ENCODE peak calls at places on chromosome 22, in five cellular contexts. One of them, this sample, is unnamed.

GRCh38 chr22:41442240-41442792 is 4.3 kb downstream of the TOB2 start:
- DNase-seq in neural progenitor cell: no peak
- DNase-seq in hepatocyte: no peak
- DNase-seq in HCT116: no peak
- DNase-seq in neuronal stem cell: no peak
- DNase-seq in this sample: no peak

GRCh38 chr22:44261164-44261860 is 51.4 kb downstream of the SHISAL1 start:
- DNase-seq in neural progenitor cell: no peak
- DNase-seq in hepatocyte: no peak
- DNase-seq in HCT116: no peak
- DNase-seq in neuronal stem cell: no peak
- DNase-seq in this sample: no peak

GRCh38 chr22:27114186-27114585 is 456.8 kb downstream of the MIAT start:
- DNase-seq in neural progenitor cell: no peak
- DNase-seq in hepatocyte: no peak
- DNase-seq in HCT116: no peak
- DNase-seq in neuronal stem cell: no peak
- DNase-seq in this sample: no peak

GRCh38 chr22:20404881-20405280 is 10.9 kb downstream of the ZNF74 start:
- DNase-seq in neural progenitor cell: no peak
- DNase-seq in hepatocyte: no peak
- DNase-seq in HCT116: no peak
- DNase-seq in neuronal stem cell: no peak
- DNase-seq in this sample: no peak

GRCh38 chr22:41668971-41669911 is 19.4 kb downstream of the SNU13 start:
- DNase-seq in neural progenitor cell: no peak
- DNase-seq in hepatocyte: no peak
- DNase-seq in HCT116: no peak
- DNase-seq in neuronal stem cell: no peak
- DNase-seq in this sample: no peak

GRCh38 chr22:41642711-41643110 is 21.6 kb downstream of the XRCC6 start:
- DNase-seq in neural progenitor cell: no peak
- DNase-seq in hepatocyte: no peak
- DNase-seq in HCT116: no peak
- DNase-seq in neuronal stem cell: no peak
- DNase-seq in this sample: no peak

GRCh38 chr22:43411040-43411919 is 534 bp upstream of the MPPED1 start:
- DNase-seq in neural progenitor cell: peak; percentile 44
- DNase-seq in hepatocyte: no peak
- DNase-seq in HCT116: no peak
- DNase-seq in neuronal stem cell: no peak
- DNase-seq in this sample: no peak

GRCh38 chr22:19612866-19613572 is 88.8 kb upstream of the CLDN5 start:
- DNase-seq in neural progenitor cell: no peak
- DNase-seq in hepatocyte: no peak
- DNase-seq in HCT116: no peak
- DNase-seq in neuronal stem cell: no peak
- DNase-seq in this sample: no peak

GRCh38 chr22:35134637-35135036 is 68.7 kb downstream of the ISX start:
- DNase-seq in neural progenitor cell: no peak
- DNase-seq in hepatocyte: peak; percentile 73
- DNase-seq in HCT116: no peak
- DNase-seq in neuronal stem cell: no peak
- DNase-seq in this sample: no peak

GRCh38 chr22:41873391-41873790 is 40.5 kb downstream of the SREBF2 start:
- DNase-seq in neural progenitor cell: no peak
- DNase-seq in hepatocyte: no peak
- DNase-seq in HCT116: no peak
- DNase-seq in neuronal stem cell: no peak
- DNase-seq in this sample: no peak

GRCh38 chr22:20646377-20646776 is 127.5 kb upstream of the SERPIND1 start:
- DNase-seq in neural progenitor cell: no peak
- DNase-seq in hepatocyte: no peak
- DNase-seq in HCT116: no peak
- DNase-seq in neuronal stem cell: no peak
- DNase-seq in this sample: no peak

GRCh38 chr22:26968873-26969272 is 311.5 kb downstream of the MIAT start:
- DNase-seq in neural progenitor cell: no peak
- DNase-seq in hepatocyte: no peak
- DNase-seq in HCT116: no peak
- DNase-seq in neuronal stem cell: no peak
- DNase-seq in this sample: no peak

GRCh38 chr22:17853066-17853465 is 78.8 kb upstream of the BID start:
- DNase-seq in neural progenitor cell: no peak
- DNase-seq in hepatocyte: no peak
- DNase-seq in HCT116: no peak
- DNase-seq in neuronal stem cell: no peak
- DNase-seq in this sample: no peak

GRCh38 chr22:17846326-17846992 is 72.2 kb upstream of the BID start:
- DNase-seq in neural progenitor cell: no peak
- DNase-seq in hepatocyte: no peak
- DNase-seq in HCT116: no peak
- DNase-seq in neuronal stem cell: no peak
- DNase-seq in this sample: no peak

GRCh38 chr22:36162127-36163034 is 1.8 kb upstream of the APOL3 start:
- DNase-seq in neural progenitor cell: no peak
- DNase-seq in hepatocyte: no peak
- DNase-seq in HCT116: no peak
- DNase-seq in neuronal stem cell: no peak
- DNase-seq in this sample: no peak
- H3K4me1 ChIP-seq in neural progenitor cell: no peaks in the 10 kb centered on the region
- H3K4me1 ChIP-seq in hepatocyte: no peaks in the 10 kb centered on the region
- H3K4me1 ChIP-seq in HCT116: no peaks in the 10 kb centered on the region
- H3K4me1 ChIP-seq in neuronal stem cell: peaks cover 4% of the 10 kb centered on the region
- H3K4me1 ChIP-seq in this sample: peaks cover 6% of the 10 kb centered on the region

DNA sequence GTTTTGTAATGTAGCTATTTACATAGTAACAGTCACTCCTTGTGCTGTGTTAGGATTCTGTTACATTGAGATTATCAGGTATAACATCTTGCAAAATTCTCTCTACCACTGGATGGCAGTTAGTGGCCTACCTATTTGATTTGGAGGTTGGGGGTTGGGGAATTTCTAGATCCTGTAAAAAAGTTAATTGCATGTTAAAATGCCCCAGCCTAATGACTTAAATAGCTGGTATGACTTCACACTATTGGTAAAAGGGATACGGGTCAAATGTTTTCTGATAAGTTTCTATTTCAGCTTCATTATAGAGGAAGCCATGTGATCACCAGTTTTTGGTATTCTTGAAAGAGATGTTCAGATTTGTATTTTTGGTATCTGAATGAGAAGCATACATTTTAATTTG is 2.8 kb downstream of the GRK3 start:
- DNase-seq in neural progenitor cell: no peak
- DNase-seq in hepatocyte: no peak
- DNase-seq in HCT116: no peak
- DNase-seq in neuronal stem cell: no peak
- DNase-seq in this sample: no peak
- H2AFZ ChIP-seq in neural progenitor cell: no peak overlapping the region
- H2AFZ ChIP-seq in hepatocyte: no peak overlapping the region
- H2AFZ ChIP-seq in HCT116: no peak overlapping the region
- H2AFZ ChIP-seq in neuronal stem cell: no peak overlapping the region
- H2AFZ ChIP-seq in this sample: no peak overlapping the region

GRCh38 chr22:24831678-24832077 is 25.7 kb downstream of the SGSM1 start:
- DNase-seq in neural progenitor cell: no peak
- DNase-seq in hepatocyte: no peak
- DNase-seq in HCT116: no peak
- DNase-seq in neuronal stem cell: no peak
- DNase-seq in this sample: no peak

GRCh38 chr22:24836282-24836681 is 30.3 kb downstream of the SGSM1 start:
- DNase-seq in neural progenitor cell: no peak
- DNase-seq in hepatocyte: no peak
- DNase-seq in HCT116: no peak
- DNase-seq in neuronal stem cell: no peak
- DNase-seq in this sample: no peak

GRCh38 chr22:24830205-24830979 is 24.4 kb downstream of the SGSM1 start:
- DNase-seq in neural progenitor cell: peak; percentile 28
- DNase-seq in hepatocyte: no peak
- DNase-seq in HCT116: no peak
- DNase-seq in neuronal stem cell: no peak
- DNase-seq in this sample: no peak

GRCh38 chr22:24834845-24835570 is 29.0 kb downstream of the SGSM1 start:
- DNase-seq in neural progenitor cell: peak; percentile 59
- DNase-seq in hepatocyte: peak; percentile 55
- DNase-seq in HCT116: peak; percentile 37
- DNase-seq in neuronal stem cell: no peak
- DNase-seq in this sample: peak; percentile 63

GRCh38 chr22:24833881-24834495 is 28.0 kb downstream of the SGSM1 start:
- DNase-seq in neural progenitor cell: no peak
- DNase-seq in hepatocyte: no peak
- DNase-seq in HCT116: no peak
- DNase-seq in neuronal stem cell: no peak
- DNase-seq in this sample: no peak
- H3K4me2 ChIP-seq in neural progenitor cell: no peak overlapping the region
- H3K4me2 ChIP-seq in hepatocyte: no peak overlapping the region
- H3K4me2 ChIP-seq in HCT116: no peak overlapping the region
- H3K4me2 ChIP-seq in neuronal stem cell: no peak overlapping the region
- H3K4me2 ChIP-seq in this sample: no peak overlapping the region

DNA sequence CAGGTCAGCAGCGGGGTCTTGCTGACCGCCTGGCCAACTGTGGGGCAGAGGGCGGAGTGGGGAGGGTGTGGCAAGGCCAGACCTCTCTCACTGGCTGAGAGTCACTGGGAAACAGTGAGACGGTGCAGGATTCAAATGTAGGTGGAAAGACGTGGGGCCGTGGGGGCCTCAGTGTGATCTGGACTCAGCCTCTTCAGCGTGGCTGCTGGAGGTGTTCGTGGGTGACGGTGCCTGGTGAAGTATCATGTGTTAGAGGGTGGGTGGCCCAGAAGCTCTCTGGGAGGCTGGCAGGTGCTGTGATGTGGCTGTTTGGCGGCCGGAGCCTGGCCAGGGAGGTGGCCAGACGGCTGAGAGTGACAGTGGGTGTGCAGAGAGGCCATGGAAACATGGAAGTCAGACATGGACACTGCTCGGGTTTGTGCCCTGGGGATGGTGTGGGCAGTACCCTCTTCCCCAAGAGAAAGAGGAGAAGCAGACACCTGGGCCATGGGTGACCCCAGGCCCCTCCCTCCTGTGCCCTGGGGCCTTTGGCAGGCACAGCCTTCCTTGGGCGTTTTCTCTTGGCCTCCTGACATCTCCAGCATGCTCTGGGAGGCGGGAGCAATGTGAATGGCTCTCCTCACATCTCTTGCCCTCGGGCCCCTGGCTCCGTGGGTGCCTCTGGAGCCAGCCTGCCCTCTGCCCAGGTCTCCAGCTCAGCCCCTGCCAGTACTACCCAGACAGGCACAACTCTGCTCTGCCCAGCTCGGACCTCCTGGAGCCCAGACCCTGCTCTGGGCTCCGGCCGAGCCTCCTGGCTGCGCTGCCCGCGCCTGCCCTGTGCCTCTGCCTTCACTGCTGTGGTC is 10.1 kb upstream of the ACR start:
- DNase-seq in neural progenitor cell: no peak
- DNase-seq in hepatocyte: no peak
- DNase-seq in HCT116: no peak
- DNase-seq in neuronal stem cell: no peak
- DNase-seq in this sample: no peak
- H3K4me1 ChIP-seq in neural progenitor cell: no peaks in the 10 kb centered on the region
- H3K4me1 ChIP-seq in hepatocyte: no peaks in the 10 kb centered on the region
- H3K4me1 ChIP-seq in HCT116: peaks cover 12% of the 10 kb centered on the region
- H3K4me1 ChIP-seq in neuronal stem cell: peaks cover 2% of the 10 kb centered on the region
- H3K4me1 ChIP-seq in this sample: peaks cover 27% of the 10 kb centered on the region

GRCh38 chr22:47100646-47101045 is 338.2 kb downstream of the TBC1D22A start:
- DNase-seq in neural progenitor cell: no peak
- DNase-seq in hepatocyte: peak; percentile 3
- DNase-seq in HCT116: no peak
- DNase-seq in neuronal stem cell: no peak
- DNase-seq in this sample: no peak

GRCh38 chr22:47100019-47100418 is 337.6 kb downstream of the TBC1D22A start:
- DNase-seq in neural progenitor cell: no peak
- DNase-seq in hepatocyte: no peak
- DNase-seq in HCT116: no peak
- DNase-seq in neuronal stem cell: no peak
- DNase-seq in this sample: no peak

GRCh38 chr22:47098554-47098953 is 336.1 kb downstream of the TBC1D22A start:
- DNase-seq in neural progenitor cell: no peak
- DNase-seq in hepatocyte: no peak
- DNase-seq in HCT116: no peak
- DNase-seq in neuronal stem cell: no peak
- DNase-seq in this sample: no peak

GRCh38 chr22:47095395-47096122 is 333.1 kb downstream of the TBC1D22A start:
- DNase-seq in neural progenitor cell: no peak
- DNase-seq in hepatocyte: no peak
- DNase-seq in HCT116: no peak
- DNase-seq in neuronal stem cell: no peak
- DNase-seq in this sample: no peak

DNA sequence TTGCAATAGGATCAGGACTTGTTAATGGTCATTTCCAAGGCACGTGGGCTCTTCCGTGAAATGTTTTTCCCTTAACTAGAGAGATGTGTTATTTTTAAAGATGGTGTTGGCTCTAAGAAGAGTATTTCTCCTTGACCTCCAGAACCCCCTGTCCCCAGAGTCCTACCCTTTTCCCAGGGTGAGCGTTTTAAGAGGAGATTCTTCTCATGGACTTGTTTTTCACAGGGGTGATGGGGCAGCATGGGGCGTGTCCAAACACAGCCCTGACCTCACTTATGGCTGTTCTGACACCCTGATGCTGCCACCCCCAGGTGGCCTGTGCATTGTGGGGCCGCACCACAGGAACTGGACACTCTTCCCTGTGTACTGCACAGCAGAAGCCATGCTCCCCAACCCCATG is 335.7 kb downstream of the TBC1D22A start:
- DNase-seq in neural progenitor cell: no peak
- DNase-seq in hepatocyte: no peak
- DNase-seq in HCT116: no peak
- DNase-seq in neuronal stem cell: no peak
- DNase-seq in this sample: no peak
- H2AFZ ChIP-seq in neural progenitor cell: no peak overlapping the region
- H2AFZ ChIP-seq in hepatocyte: no peak overlapping the region
- H2AFZ ChIP-seq in HCT116: no peak overlapping the region
- H2AFZ ChIP-seq in neuronal stem cell: no peak overlapping the region
- H2AFZ ChIP-seq in this sample: no peak overlapping the region

GRCh38 chr22:46066691-46067090 is 83.6 kb upstream of the PPARA start:
- DNase-seq in neural progenitor cell: no peak
- DNase-seq in hepatocyte: no peak
- DNase-seq in HCT116: no peak
- DNase-seq in neuronal stem cell: no peak
- DNase-seq in this sample: no peak
- H3K4me2 ChIP-seq in neural progenitor cell: no peak overlapping the region
- H3K4me2 ChIP-seq in hepatocyte: no peak overlapping the region
- H3K4me2 ChIP-seq in HCT116: peak overlapping the region; percentile 90
- H3K4me2 ChIP-seq in neuronal stem cell: no peak overlapping the region
- H3K4me2 ChIP-seq in this sample: no peak overlapping the region

DNA sequence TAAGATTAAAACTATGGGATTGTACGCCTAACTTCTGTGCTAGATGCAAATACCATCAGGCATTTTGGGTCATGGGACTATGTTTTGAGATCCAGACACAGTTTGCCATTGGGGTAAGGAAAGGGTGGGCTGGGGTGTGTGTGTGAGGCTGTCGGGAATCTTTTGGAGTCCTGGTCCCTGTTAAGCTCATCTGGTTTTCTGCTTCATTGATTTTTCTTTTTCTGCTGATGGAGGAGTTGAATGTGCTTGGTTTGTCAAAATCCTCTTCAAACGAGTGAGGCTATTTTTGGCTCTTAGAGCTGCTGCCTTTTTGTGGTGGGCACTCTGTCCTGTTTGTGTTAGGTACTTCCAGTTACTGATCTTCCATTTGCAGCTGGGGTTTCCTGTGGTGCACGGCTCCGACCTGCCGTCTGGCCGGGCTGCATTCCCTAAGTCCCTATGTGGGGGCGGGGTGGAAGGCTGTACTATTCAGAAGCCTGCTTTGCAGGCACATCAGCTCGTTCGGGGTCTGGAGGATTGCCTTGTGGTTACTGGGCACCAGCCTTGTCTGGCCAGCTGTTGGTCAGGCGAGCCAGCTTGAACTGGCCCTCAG is 2.9 kb downstream of the BCR start:
- DNase-seq in neural progenitor cell: peak; percentile 96
- DNase-seq in hepatocyte: peak; percentile 74
- DNase-seq in HCT116: no peak
- DNase-seq in neuronal stem cell: peak; percentile 74
- DNase-seq in this sample: no peak
- H3K4me1 ChIP-seq in neural progenitor cell: peaks cover 54% of the 10 kb centered on the region
- H3K4me1 ChIP-seq in hepatocyte: peaks cover 52% of the 10 kb centered on the region
- H3K4me1 ChIP-seq in HCT116: peaks cover 47% of the 10 kb centered on the region
- H3K4me1 ChIP-seq in neuronal stem cell: peaks cover 39% of the 10 kb centered on the region
- H3K4me1 ChIP-seq in this sample: peaks cover 64% of the 10 kb centered on the region